ENCODE peak calls at places on chromosomes 6 and 20, in four cellular contexts. One of them, this sample, is unnamed.

GRCh38 chr6:157241411-157241979 is 81.8 kb downstream of the TMEM242 start:
- DNase-seq in mesenchymal stem cell: no peak
- DNase-seq in trophoblast cell: no peak
- DNase-seq in IMR-90: no peak
- DNase-seq in this sample: no peak

GRCh38 chr20:2301164-2301622 is 5.4 kb downstream of the TGM3 start:
- DNase-seq in mesenchymal stem cell: peak; percentile 50
- DNase-seq in trophoblast cell: peak; percentile 45
- DNase-seq in IMR-90: no peak
- DNase-seq in this sample: no peak

GRCh38 chr6:155264704-155265320 is 999 bp downstream of the CLDN20 start:
- DNase-seq in mesenchymal stem cell: peak; percentile 43
- DNase-seq in trophoblast cell: no peak
- DNase-seq in IMR-90: no peak
- DNase-seq in this sample: no peak

GRCh38 chr6:25132934-25133333 is 146.2 kb upstream of the CARMIL1 start:
- DNase-seq in mesenchymal stem cell: no peak
- DNase-seq in trophoblast cell: no peak
- DNase-seq in IMR-90: no peak
- DNase-seq in this sample: no peak

GRCh38 chr6:128347123-128347522 is 173.3 kb downstream of the PTPRK start:
- DNase-seq in mesenchymal stem cell: peak; percentile 46
- DNase-seq in trophoblast cell: no peak
- DNase-seq in IMR-90: no peak
- DNase-seq in this sample: no peak

GRCh38 chr20:59939052-59939878 is 840 bp downstream of the PPP1R3D start:
- DNase-seq in mesenchymal stem cell: no peak
- DNase-seq in trophoblast cell: no peak
- DNase-seq in IMR-90: no peak
- DNase-seq in this sample: no peak

GRCh38 chr20:41509801-41510200 is 108.4 kb downstream of the CHD6 start:
- DNase-seq in mesenchymal stem cell: peak; percentile 77
- DNase-seq in trophoblast cell: no peak
- DNase-seq in IMR-90: peak; percentile 69
- DNase-seq in this sample: no peak

GRCh38 chr6:113819169-113819830 is 37.8 kb upstream of the MARCKS start:
- DNase-seq in mesenchymal stem cell: no peak
- DNase-seq in trophoblast cell: no peak
- DNase-seq in IMR-90: no peak
- DNase-seq in this sample: no peak

GRCh38 chr6:161198176-161198575 is 75.7 kb downstream of the AGPAT4 start:
- DNase-seq in mesenchymal stem cell: no peak
- DNase-seq in trophoblast cell: no peak
- DNase-seq in IMR-90: no peak
- DNase-seq in this sample: no peak

GRCh38 chr6:99334526-99335127 is 14.8 kb downstream of the FAXC start:
- DNase-seq in mesenchymal stem cell: peak; percentile 63
- DNase-seq in trophoblast cell: no peak
- DNase-seq in IMR-90: peak; percentile 66
- DNase-seq in this sample: no peak

GRCh38 chr20:22789661-22790060 is 205.3 kb upstream of the FOXA2 start:
- DNase-seq in mesenchymal stem cell: no peak
- DNase-seq in trophoblast cell: no peak
- DNase-seq in IMR-90: no peak
- DNase-seq in this sample: no peak

GRCh38 chr6:163710552-163710951 is 296.0 kb downstream of the QKI start:
- DNase-seq in mesenchymal stem cell: no peak
- DNase-seq in trophoblast cell: no peak
- DNase-seq in IMR-90: no peak
- DNase-seq in this sample: no peak

DNA sequence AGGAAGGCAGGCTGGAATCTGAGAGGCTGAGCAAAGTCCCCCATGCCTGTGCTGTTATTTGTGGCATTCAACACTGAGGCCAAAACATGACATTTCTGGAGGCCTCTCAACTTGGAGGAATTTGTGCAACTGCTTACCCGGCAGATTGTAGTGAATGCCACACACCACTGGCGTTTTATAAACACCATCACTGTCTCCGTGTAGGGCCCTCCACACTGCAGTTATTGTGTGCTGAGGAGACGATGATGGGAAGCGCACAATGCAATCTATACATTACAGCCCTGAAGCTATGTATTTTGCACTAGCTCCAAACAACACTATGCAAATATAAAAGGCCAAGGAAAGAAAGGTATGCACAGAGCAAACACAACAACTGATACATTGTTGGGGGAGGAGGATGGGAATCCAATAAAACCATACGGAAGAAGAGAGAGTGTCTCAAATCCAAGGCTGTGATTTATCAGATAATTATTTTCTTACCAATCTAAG is 106.5 kb downstream of the SMLR1 start:
- DNase-seq in mesenchymal stem cell: peak; percentile 56
- DNase-seq in trophoblast cell: no peak
- DNase-seq in IMR-90: peak; percentile 51
- DNase-seq in this sample: no peak
- H2AK5ac ChIP-seq in mesenchymal stem cell: no peak overlapping the region
- H2AK5ac ChIP-seq in trophoblast cell: no peak overlapping the region
- H2AK5ac ChIP-seq in IMR-90: no peak overlapping the region
- H2AK5ac ChIP-seq in this sample: no peak overlapping the region

DNA sequence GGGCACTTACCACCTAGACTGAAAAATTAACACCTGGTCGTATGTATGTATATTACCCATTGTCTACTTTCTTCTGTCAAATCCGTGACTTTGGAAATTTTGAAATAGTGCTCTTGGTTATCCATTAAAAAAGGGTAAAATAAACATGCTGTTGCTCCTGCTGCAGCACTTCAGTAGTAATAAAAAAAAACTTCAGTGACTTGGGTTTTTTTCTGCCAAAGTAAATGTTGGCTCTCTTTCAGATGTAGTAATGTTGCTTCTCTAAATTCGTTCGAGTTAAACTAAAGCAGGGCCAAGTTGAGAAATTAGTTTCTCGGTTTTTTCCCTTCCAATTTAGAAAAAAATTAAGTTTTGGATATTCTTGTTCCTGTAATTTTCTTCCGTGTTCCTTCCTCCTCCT is 34.2 kb downstream of the JARID2 start:
- DNase-seq in mesenchymal stem cell: no peak
- DNase-seq in trophoblast cell: no peak
- DNase-seq in IMR-90: peak; percentile 62
- DNase-seq in this sample: no peak
- H4K91ac ChIP-seq in mesenchymal stem cell: no peak overlapping the region
- H4K91ac ChIP-seq in trophoblast cell: no peak overlapping the region
- H4K91ac ChIP-seq in IMR-90: no peak overlapping the region
- H4K91ac ChIP-seq in this sample: no peak overlapping the region

GRCh38 chr20:24994186-24994465 is 1.6 kb upstream of the APMAP start:
- DNase-seq in mesenchymal stem cell: no peak
- DNase-seq in trophoblast cell: no peak
- DNase-seq in IMR-90: no peak
- DNase-seq in this sample: no peak

GRCh38 chr20:24993337-24994185 is 1.0 kb upstream of the APMAP start:
- DNase-seq in mesenchymal stem cell: peak; percentile 50
- DNase-seq in trophoblast cell: no peak
- DNase-seq in IMR-90: peak; percentile 57
- DNase-seq in this sample: no peak

GRCh38 chr20:24995741-24996448 is 3.3 kb upstream of the APMAP start:
- DNase-seq in mesenchymal stem cell: no peak
- DNase-seq in trophoblast cell: no peak
- DNase-seq in IMR-90: no peak
- DNase-seq in this sample: no peak

GRCh38 chr20:24996449-24997195 is 4.1 kb upstream of the APMAP start:
- DNase-seq in mesenchymal stem cell: no peak
- DNase-seq in trophoblast cell: no peak
- DNase-seq in IMR-90: no peak
- DNase-seq in this sample: no peak

DNA sequence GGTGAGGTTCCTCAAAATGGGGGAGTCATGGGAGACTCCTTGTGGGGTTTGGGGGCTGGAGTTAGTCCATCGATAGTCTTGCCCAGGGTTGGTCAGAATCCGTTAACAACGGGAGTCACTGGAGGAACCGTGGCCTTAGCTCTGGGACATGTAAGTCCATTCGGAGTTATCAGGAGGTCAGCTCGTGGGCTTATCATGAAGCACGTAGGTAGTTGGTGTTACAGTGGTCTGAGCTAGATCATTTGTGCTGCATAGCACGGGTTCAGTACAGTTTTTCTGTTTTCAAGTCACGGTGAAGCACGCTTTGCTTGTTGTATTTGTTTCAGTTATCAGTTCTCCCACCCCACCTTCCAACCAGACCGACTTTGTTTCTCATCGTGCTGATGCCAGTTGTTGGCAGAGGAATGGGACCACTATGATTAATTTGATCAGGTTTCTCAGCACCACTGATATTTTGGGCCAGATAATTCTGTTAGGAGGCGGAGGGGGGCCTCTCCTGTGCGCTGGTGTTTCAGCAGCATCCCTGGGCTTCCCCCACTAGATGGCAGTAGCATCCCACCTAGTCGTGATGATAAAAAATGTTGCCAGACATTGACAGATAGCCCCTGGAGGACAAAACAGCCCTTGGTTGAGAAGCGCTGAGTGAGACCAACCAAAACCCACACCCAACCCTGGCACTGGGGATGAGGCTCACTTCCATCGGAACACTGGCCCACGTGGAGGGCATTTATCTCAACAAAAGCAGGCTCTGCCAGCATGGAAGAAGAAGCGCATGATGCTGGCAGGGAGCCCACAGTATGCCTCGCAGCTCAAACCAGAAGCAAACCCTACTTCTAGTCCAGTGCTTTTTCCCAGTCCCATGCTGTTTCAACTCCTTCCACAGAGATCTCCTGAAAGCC is 2.2 kb upstream of the APMAP start:
- DNase-seq in mesenchymal stem cell: peak; percentile 76
- DNase-seq in trophoblast cell: peak; percentile 59
- DNase-seq in IMR-90: peak; percentile 63
- DNase-seq in this sample: peak; percentile 78
- H3K4me3 ChIP-seq in mesenchymal stem cell: no peak overlapping the region
- H3K4me3 ChIP-seq in trophoblast cell: no peak overlapping the region
- H3K4me3 ChIP-seq in IMR-90: peak overlapping the region; percentile 14
- H3K4me3 ChIP-seq in this sample: no peak overlapping the region

DNA sequence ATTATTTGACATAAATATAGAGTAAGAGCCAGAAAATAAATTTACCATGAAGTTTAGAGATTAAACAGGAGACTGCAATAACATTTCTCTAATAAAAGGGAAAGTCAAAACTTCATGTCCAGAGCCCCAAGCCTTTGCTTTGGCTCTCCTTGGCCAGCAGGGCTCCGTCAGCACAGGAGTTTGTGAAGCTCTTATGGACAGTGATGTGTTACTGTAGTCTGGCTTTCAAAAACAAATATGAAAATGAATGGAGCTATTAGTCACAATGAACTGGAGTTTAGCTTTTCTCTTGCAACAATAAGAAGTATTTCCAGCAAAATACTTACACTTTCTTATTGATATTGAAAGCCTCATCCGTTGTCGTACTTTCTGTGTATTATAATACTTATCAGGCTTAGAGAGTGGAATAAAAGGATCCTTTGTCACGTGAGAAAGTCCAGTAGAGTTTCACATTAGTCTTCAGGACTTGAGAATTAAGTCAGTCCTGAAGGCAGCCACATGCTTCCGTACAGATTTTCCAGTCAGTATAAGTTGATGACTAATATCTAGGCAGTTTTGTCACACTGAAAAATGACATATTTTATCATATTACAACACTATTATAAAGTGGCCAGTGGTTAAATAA is 117.0 kb upstream of the PRL start:
- DNase-seq in mesenchymal stem cell: no peak
- DNase-seq in trophoblast cell: no peak
- DNase-seq in IMR-90: peak; percentile 65
- DNase-seq in this sample: no peak
- H2AK5ac ChIP-seq in mesenchymal stem cell: no peak overlapping the region
- H2AK5ac ChIP-seq in trophoblast cell: no peak overlapping the region
- H2AK5ac ChIP-seq in IMR-90: no peak overlapping the region
- H2AK5ac ChIP-seq in this sample: no peak overlapping the region

DNA sequence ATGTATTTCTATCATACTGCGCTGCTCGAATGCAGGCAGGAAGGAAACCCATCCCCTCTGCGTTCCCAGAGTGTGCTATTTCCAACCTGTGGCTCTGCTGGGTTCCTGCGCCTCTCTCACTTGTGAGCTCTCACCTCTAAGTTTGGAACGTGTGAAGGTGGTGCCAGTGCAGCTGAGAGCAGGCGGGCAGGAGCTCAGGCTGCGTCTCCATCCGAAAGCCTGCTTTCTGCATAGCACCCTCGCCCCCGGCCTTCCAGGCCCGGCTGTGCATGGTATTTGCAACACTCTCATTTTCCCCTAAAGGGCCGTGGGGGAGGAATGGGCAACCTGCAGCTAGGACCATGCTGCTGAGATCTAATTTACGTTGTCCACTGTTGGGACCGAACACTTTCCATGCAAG is 288.0 kb upstream of the TSHZ2 start:
- DNase-seq in mesenchymal stem cell: no peak
- DNase-seq in trophoblast cell: no peak
- DNase-seq in IMR-90: no peak
- DNase-seq in this sample: no peak
- H4K91ac ChIP-seq in mesenchymal stem cell: peak overlapping the region; percentile 18
- H4K91ac ChIP-seq in trophoblast cell: no peak overlapping the region
- H4K91ac ChIP-seq in IMR-90: no peak overlapping the region
- H4K91ac ChIP-seq in this sample: no peak overlapping the region

GRCh38 chr20:406200-407096 is 1.7 kb upstream of the RBCK1 start:
- DNase-seq in mesenchymal stem cell: no peak
- DNase-seq in trophoblast cell: no peak
- DNase-seq in IMR-90: no peak
- DNase-seq in this sample: no peak
- H3K4me3 ChIP-seq in mesenchymal stem cell: no peak overlapping the region
- H3K4me3 ChIP-seq in trophoblast cell: no peak overlapping the region
- H3K4me3 ChIP-seq in IMR-90: no peak overlapping the region
- H3K4me3 ChIP-seq in this sample: no peak overlapping the region

GRCh38 chr20:50309764-50310672 is 119.4 kb downstream of the CEBPB start:
- DNase-seq in mesenchymal stem cell: no peak
- DNase-seq in trophoblast cell: no peak
- DNase-seq in IMR-90: no peak
- DNase-seq in this sample: no peak
- H2AK5ac ChIP-seq in mesenchymal stem cell: peak overlapping the region; percentile 57
- H2AK5ac ChIP-seq in trophoblast cell: peak overlapping the region; percentile 9
- H2AK5ac ChIP-seq in IMR-90: peak overlapping the region; percentile 99
- H2AK5ac ChIP-seq in this sample: peak overlapping the region; percentile 90

GRCh38 chr6:35124356-35124755 is 16.8 kb downstream of the TCP11 start:
- DNase-seq in mesenchymal stem cell: no peak
- DNase-seq in trophoblast cell: no peak
- DNase-seq in IMR-90: no peak
- DNase-seq in this sample: no peak

DNA sequence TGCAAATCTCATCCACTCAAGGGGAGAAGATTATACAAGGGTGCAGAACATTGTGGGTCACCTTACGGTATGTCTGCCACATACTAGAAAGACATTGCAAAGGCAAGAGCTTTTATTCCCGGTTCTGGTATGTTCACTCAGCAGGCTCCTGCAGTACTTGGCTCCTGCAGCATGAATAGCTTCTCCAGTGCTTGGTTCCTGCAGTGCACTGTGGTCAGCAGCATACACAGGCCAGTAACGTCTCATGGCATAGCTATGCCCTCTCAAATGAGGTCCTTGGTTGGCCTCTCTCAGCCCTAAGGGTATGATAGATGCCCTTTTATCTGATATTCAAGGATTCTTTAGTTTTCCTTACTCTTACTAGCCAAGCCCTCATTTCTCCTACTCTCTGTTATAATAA is 12.6 kb downstream of the TCP11 start:
- DNase-seq in mesenchymal stem cell: no peak
- DNase-seq in trophoblast cell: no peak
- DNase-seq in IMR-90: peak; percentile 59
- DNase-seq in this sample: no peak
- H4K91ac ChIP-seq in mesenchymal stem cell: no peak overlapping the region
- H4K91ac ChIP-seq in trophoblast cell: no peak overlapping the region
- H4K91ac ChIP-seq in IMR-90: no peak overlapping the region
- H4K91ac ChIP-seq in this sample: no peak overlapping the region

GRCh38 chr20:45343445-45343866 is 4.8 kb downstream of the SDC4 start:
- DNase-seq in mesenchymal stem cell: no peak
- DNase-seq in trophoblast cell: no peak
- DNase-seq in IMR-90: no peak
- DNase-seq in this sample: no peak
- H3K4me3 ChIP-seq in mesenchymal stem cell: no peak overlapping the region
- H3K4me3 ChIP-seq in trophoblast cell: no peak overlapping the region
- H3K4me3 ChIP-seq in IMR-90: no peak overlapping the region
- H3K4me3 ChIP-seq in this sample: no peak overlapping the region